ENCODE peak calls at places on chromosomes 12 and 14, in five cellular contexts. One of them, this sample, is unnamed. For H3K27me3, the result is how much of the 10 kb centered on the place peaks cover.

GRCh38 chr12:6570264-6570887 is 2.3 kb upstream of the NOP2 start:
- DNase-seq in PC-3: peak
- DNase-seq in Peyer's patch: peak
- DNase-seq in adrenal gland: peak
- DNase-seq in osteoblast: peak
- DNase-seq in this sample: peak

GRCh38 chr14:93231129-93231979 is 24.3 kb downstream of the UBR7 start:
- DNase-seq in PC-3: peak
- DNase-seq in Peyer's patch: no peak
- DNase-seq in adrenal gland: peak
- DNase-seq in osteoblast: peak
- DNase-seq in this sample: peak

GRCh38 chr12:116426391-116427136 is 132.6 kb upstream of the MAP1LC3B2 start:
- DNase-seq in PC-3: peak
- DNase-seq in Peyer's patch: no peak
- DNase-seq in adrenal gland: no peak
- DNase-seq in osteoblast: peak
- DNase-seq in this sample: peak

GRCh38 chr14:59265808-59266207 is 77.3 kb downstream of the DAAM1 start:
- DNase-seq in PC-3: peak
- DNase-seq in Peyer's patch: no peak
- DNase-seq in adrenal gland: no peak
- DNase-seq in osteoblast: no peak
- DNase-seq in this sample: peak

GRCh38 chr12:76719171-76719631 is 44.7 kb upstream of the ZDHHC17 start:
- DNase-seq in PC-3: no peak
- DNase-seq in Peyer's patch: no peak
- DNase-seq in adrenal gland: no peak
- DNase-seq in osteoblast: no peak
- DNase-seq in this sample: peak

GRCh38 chr12:52006726-52007157 is at the start of gene TAMALIN:
- DNase-seq in PC-3: no peak
- DNase-seq in Peyer's patch: peak
- DNase-seq in adrenal gland: peak
- DNase-seq in osteoblast: peak
- DNase-seq in this sample: peak

GRCh38 chr14:56244138-56244789 is 126.1 kb downstream of the PELI2 start:
- DNase-seq in PC-3: peak
- DNase-seq in Peyer's patch: no peak
- DNase-seq in adrenal gland: no peak
- DNase-seq in osteoblast: peak
- DNase-seq in this sample: peak

GRCh38 chr14:68247867-68248266 is 428.3 kb downstream of the RAD51B start:
- DNase-seq in PC-3: no peak
- DNase-seq in Peyer's patch: no peak
- DNase-seq in adrenal gland: peak
- DNase-seq in osteoblast: no peak
- DNase-seq in this sample: peak

GRCh38 chr14:33363687-33364086 is 425.0 kb downstream of the NPAS3 start:
- DNase-seq in PC-3: no peak
- DNase-seq in Peyer's patch: no peak
- DNase-seq in adrenal gland: no peak
- DNase-seq in osteoblast: no peak
- DNase-seq in this sample: peak

GRCh38 chr12:4270016-4270669 is 3.4 kb upstream of the CCND2 start:
- DNase-seq in PC-3: no peak
- DNase-seq in Peyer's patch: peak
- DNase-seq in adrenal gland: peak
- DNase-seq in osteoblast: no peak
- DNase-seq in this sample: no peak
- H3K27me3 ChIP-seq in PC-3: half or more
- H3K27me3 ChIP-seq in Peyer's patch: under half
- H3K27me3 ChIP-seq in adrenal gland: under half
- H3K27me3 ChIP-seq in osteoblast: half or more
- H3K27me3 ChIP-seq in this sample: half or more

GRCh38 chr14:53285806-53286205 is 132.7 kb upstream of the DDHD1 start:
- DNase-seq in PC-3: peak
- DNase-seq in Peyer's patch: no peak
- DNase-seq in adrenal gland: no peak
- DNase-seq in osteoblast: no peak
- DNase-seq in this sample: peak

GRCh38 chr14:53285064-53285463 is 131.9 kb upstream of the DDHD1 start:
- DNase-seq in PC-3: no peak
- DNase-seq in Peyer's patch: no peak
- DNase-seq in adrenal gland: no peak
- DNase-seq in osteoblast: no peak
- DNase-seq in this sample: no peak
- H3K27me3 ChIP-seq in PC-3: under half
- H3K27me3 ChIP-seq in Peyer's patch: under half
- H3K27me3 ChIP-seq in adrenal gland: under half
- H3K27me3 ChIP-seq in osteoblast: under half
- H3K27me3 ChIP-seq in this sample: under half

GRCh38 chr12:49961993-49962764 is 507 bp downstream of the AQP5 start:
- DNase-seq in PC-3: no peak
- DNase-seq in Peyer's patch: no peak
- DNase-seq in adrenal gland: no peak
- DNase-seq in osteoblast: peak
- DNase-seq in this sample: no peak

GRCh38 chr12:49961111-49961922 is at the start of gene AQP5:
- DNase-seq in PC-3: no peak
- DNase-seq in Peyer's patch: no peak
- DNase-seq in adrenal gland: no peak
- DNase-seq in osteoblast: peak
- DNase-seq in this sample: peak

GRCh38 chr12:49964849-49965624 is 3.4 kb downstream of the AQP5 start:
- DNase-seq in PC-3: no peak
- DNase-seq in Peyer's patch: no peak
- DNase-seq in adrenal gland: no peak
- DNase-seq in osteoblast: peak
- DNase-seq in this sample: no peak

GRCh38 chr12:49963976-49964815 is 2.5 kb downstream of the AQP5 start:
- DNase-seq in PC-3: no peak
- DNase-seq in Peyer's patch: no peak
- DNase-seq in adrenal gland: no peak
- DNase-seq in osteoblast: peak
- DNase-seq in this sample: no peak

GRCh38 chr12:49962861-49963765 is 1.4 kb downstream of the AQP5 start:
- DNase-seq in PC-3: peak
- DNase-seq in Peyer's patch: no peak
- DNase-seq in adrenal gland: peak
- DNase-seq in osteoblast: peak
- DNase-seq in this sample: peak
- H3K27me3 ChIP-seq in PC-3: under half
- H3K27me3 ChIP-seq in Peyer's patch: under half
- H3K27me3 ChIP-seq in adrenal gland: under half
- H3K27me3 ChIP-seq in osteoblast: half or more
- H3K27me3 ChIP-seq in this sample: under half

GRCh38 chr14:64826845-64827244 is 52.9 kb downstream of the SPTB start:
- DNase-seq in PC-3: no peak
- DNase-seq in Peyer's patch: no peak
- DNase-seq in adrenal gland: no peak
- DNase-seq in osteoblast: no peak
- DNase-seq in this sample: peak

GRCh38 chr14:64825498-64825897 is 54.2 kb downstream of the SPTB start:
- DNase-seq in PC-3: no peak
- DNase-seq in Peyer's patch: no peak
- DNase-seq in adrenal gland: no peak
- DNase-seq in osteoblast: no peak
- DNase-seq in this sample: no peak

GRCh38 chr14:64825006-64825405 is 54.7 kb downstream of the SPTB start:
- DNase-seq in PC-3: no peak
- DNase-seq in Peyer's patch: no peak
- DNase-seq in adrenal gland: no peak
- DNase-seq in osteoblast: no peak
- DNase-seq in this sample: no peak

GRCh38 chr14:64828096-64828495 is 51.6 kb downstream of the SPTB start:
- DNase-seq in PC-3: no peak
- DNase-seq in Peyer's patch: no peak
- DNase-seq in adrenal gland: no peak
- DNase-seq in osteoblast: no peak
- DNase-seq in this sample: no peak

DNA sequence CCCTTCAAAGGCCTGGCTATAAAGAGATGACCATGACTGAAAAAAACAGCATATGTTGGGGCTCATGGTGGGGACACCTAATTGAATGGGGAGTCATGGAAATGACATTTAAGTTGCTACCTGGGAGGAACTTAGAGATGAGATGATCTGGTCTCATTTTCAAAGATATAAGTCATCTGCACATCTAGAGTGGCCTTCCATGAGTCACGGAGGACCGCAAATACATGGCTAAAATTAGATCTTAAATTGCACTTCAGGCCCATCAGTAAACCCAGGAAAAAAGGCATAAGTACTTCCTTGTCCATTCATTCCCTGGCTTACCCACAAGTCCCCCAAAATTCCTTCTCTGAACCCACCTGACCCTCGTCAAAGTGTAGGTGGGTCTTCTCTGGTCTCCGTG is 53.4 kb downstream of the SPTB start:
- DNase-seq in PC-3: peak
- DNase-seq in Peyer's patch: no peak
- DNase-seq in adrenal gland: no peak
- DNase-seq in osteoblast: no peak
- DNase-seq in this sample: peak
- H3K27me3 ChIP-seq in PC-3: under half
- H3K27me3 ChIP-seq in Peyer's patch: under half
- H3K27me3 ChIP-seq in adrenal gland: under half
- H3K27me3 ChIP-seq in osteoblast: under half
- H3K27me3 ChIP-seq in this sample: under half

This sample was measured in GM23248.